ENCODE peak calls at places on chromosomes 13 and 19, in five cellular contexts. A is RWPE2, P is dorsolateral prefrontal cortex, W is thoracic aorta, B is progenitor cell of endocrine pancreas. E is an unnamed sample.

GRCh38 chr19:56507446-56508281 is at the start of gene ZNF471:
- DNase-seq in A (peak), P (peak), W (peak), B (no peak), E (peak)

GRCh38 chr13:32468502-32469147 is 40.7 kb upstream of the N4BP2L1 start:
- DNase-seq in A (no peak), P (no peak), W (no peak), B (no peak), E (no peak)

GRCh38 chr19:55620410-55620809 is 4.0 kb downstream of the ZNF784 start:
- DNase-seq in A (no peak), P (no peak), W (no peak), B (no peak), E (no peak)

GRCh38 chr13:29861694-29862110 is 11.3 kb upstream of the UBL3 start:
- DNase-seq in A (no peak), P (no peak), W (no peak), B (no peak), E (peak)

GRCh38 chr13:74966814-74967213 is 515.2 kb downstream of the TBC1D4 start:
- DNase-seq in A (no peak), P (no peak), W (no peak), B (no peak), E (no peak)

GRCh38 chr13:42474954-42475353 is 99.0 kb upstream of the TNFSF11 start:
- DNase-seq in A (no peak), P (no peak), W (no peak), B (no peak), E (no peak)

GRCh38 chr13:30850204-30850866 is 55.7 kb upstream of the MEDAG start:
- DNase-seq in A (no peak), P (no peak), W (no peak), B (no peak), E (no peak)

GRCh38 chr13:22967669-22968068 is 213.1 kb upstream of the SGCG start:
- DNase-seq in A (no peak), P (no peak), W (no peak), B (no peak), E (no peak)

GRCh38 chr13:20980420-20980819 is 77.9 kb upstream of the XPO4 start:
- DNase-seq in A (no peak), P (no peak), W (no peak), B (no peak), E (no peak)
- TF ChIP-seq CTCF in A (no peak), P (no peak), W (no peak), B (no peak), E (no peak)

GRCh38 chr19:46017095-46017429 is 5.8 kb downstream of the PGLYRP1 start:
- DNase-seq in A (no peak), P (no peak), W (no peak), B (no peak), E (no peak)
- TF ChIP-seq CTCF in A (peak), P (no peak), W (peak), B (no peak), E (no peak)

GRCh38 chr13:36475468-36475867 is 43.2 kb downstream of the CCNA1 start:
- DNase-seq in A (no peak), P (no peak), W (no peak), B (no peak), E (no peak)
- TF ChIP-seq CTCF in A (peak), P (no peak), W (no peak), B (no peak), E (no peak)

GRCh38 chr19:38412961-38413360 is 10.1 kb downstream of the FAM98C start:
- DNase-seq in A (no peak), P (no peak), W (no peak), B (no peak), E (no peak)
- TF ChIP-seq CTCF in A (no peak), P (no peak), W (no peak), B (no peak), E (no peak)

GRCh38 chr19:45467115-45467455 is 711 bp upstream of the FOSB start:
- DNase-seq in A (no peak), P (no peak), W (no peak), B (no peak), E (no peak)
- TF ChIP-seq CTCF in A (no peak), P (no peak), W (no peak), B (no peak), E (no peak)

E was measured in AG09309.